ENCODE peak calls at places on chromosome 20, in seven cellular contexts. P, Z, L, H, R, C and W are unnamed samples.

GRCh38 chr20:45456632-45457031 is 12.9 kb upstream of the WFDC2 start:
- DNase-seq in P (no peak), Z (no peak), L (peak; percentile 28), H (no peak), R (peak; percentile 56), C (no peak), W (no peak)

GRCh38 chr20:37377346-37378081 is 31.6 kb downstream of the SRC start:
- DNase-seq in P (no peak), Z (no peak), L (no peak), H (no peak), R (no peak), C (no peak), W (no peak)

GRCh38 chr20:6768228-6769185 is 1.0 kb downstream of the BMP2 start:
- DNase-seq in P (no peak), Z (peak; percentile 69), L (peak; percentile 49), H (no peak), R (peak; percentile 78), C (no peak), W (peak; percentile 27)

GRCh38 chr20:58215116-58215515 is 13.3 kb downstream of the ANKRD60 start:
- DNase-seq in P (no peak), Z (no peak), L (no peak), H (no peak), R (no peak), C (no peak), W (no peak)

GRCh38 chr20:45377191-45377775 is 842 bp downstream of the TP53TG5 start:
- DNase-seq in P (no peak), Z (no peak), L (no peak), H (no peak), R (no peak), C (no peak), W (no peak)

GRCh38 chr20:31523361-31524283 is 9.4 kb downstream of the HM13 start:
- DNase-seq in P (no peak), Z (no peak), L (peak; percentile 83), H (no peak), R (peak; percentile 94), C (no peak), W (no peak)

GRCh38 chr20:45950330-45950646 is 15.8 kb downstream of the PCIF1 start:
- DNase-seq in P (no peak), Z (no peak), L (no peak), H (no peak), R (no peak), C (no peak), W (peak; percentile 20)

GRCh38 chr20:56032251-56032650 is 26.9 kb upstream of the CBLN4 start:
- DNase-seq in P (no peak), Z (no peak), L (no peak), H (no peak), R (peak; percentile 10), C (no peak), W (no peak)

GRCh38 chr20:32546918-32547752 is 38.0 kb downstream of the NOL4L start:
- DNase-seq in P (no peak), Z (no peak), L (no peak), H (no peak), R (peak; percentile 57), C (no peak), W (no peak)

GRCh38 chr20:45268531-45268930 is 14.2 kb upstream of the SLPI start:
- DNase-seq in P (no peak), Z (no peak), L (no peak), H (no peak), R (no peak), C (no peak), W (no peak)

GRCh38 chr20:33910529-33911327 is 83.0 kb upstream of the RALY start:
- DNase-seq in P (no peak), Z (no peak), L (no peak), H (no peak), R (no peak), C (no peak), W (no peak)

GRCh38 chr20:52340036-52340634 is 148.6 kb upstream of the ZFP64 start:
- DNase-seq in P (no peak), Z (no peak), L (peak; percentile 21), H (peak; percentile 19), R (peak; percentile 13), C (peak; percentile 3), W (no peak)

GRCh38 chr20:12969071-12969669 is 39.6 kb upstream of the SPTLC3 start:
- DNase-seq in P (no peak), Z (no peak), L (no peak), H (no peak), R (no peak), C (no peak), W (no peak)

GRCh38 chr20:51480507-51481270 is 61.8 kb downstream of the NFATC2 start:
- DNase-seq in P (no peak), Z (no peak), L (no peak), H (no peak), R (no peak), C (no peak), W (no peak)

GRCh38 chr20:41166201-41167117 is 29.1 kb downstream of the PLCG1 start:
- DNase-seq in P (peak; percentile 49), Z (peak; percentile 59), L (no peak), H (no peak), R (no peak), C (no peak), W (no peak)

GRCh38 chr20:2559641-2560040 is 23.3 kb downstream of the TMC2 start:
- DNase-seq in P (no peak), Z (no peak), L (no peak), H (no peak), R (no peak), C (no peak), W (no peak)
- TF ChIP-seq CTCF in P (no peak), Z (no peak), L (no peak), H (no peak), R (no peak), C (no peak), W (no peak)

GRCh38 chr20:19212524-19213502 is at the start of gene SLC24A3:
- DNase-seq in P (peak; percentile 80), Z (peak; percentile 78), L (no peak), H (no peak), R (peak; percentile 91), C (peak; percentile 33), W (peak; percentile 83)
- TF ChIP-seq POLR2A in P (no peak), Z (no peak), L (no peak), H (no peak), R (no peak), C (no peak), W (no peak)

DNA sequence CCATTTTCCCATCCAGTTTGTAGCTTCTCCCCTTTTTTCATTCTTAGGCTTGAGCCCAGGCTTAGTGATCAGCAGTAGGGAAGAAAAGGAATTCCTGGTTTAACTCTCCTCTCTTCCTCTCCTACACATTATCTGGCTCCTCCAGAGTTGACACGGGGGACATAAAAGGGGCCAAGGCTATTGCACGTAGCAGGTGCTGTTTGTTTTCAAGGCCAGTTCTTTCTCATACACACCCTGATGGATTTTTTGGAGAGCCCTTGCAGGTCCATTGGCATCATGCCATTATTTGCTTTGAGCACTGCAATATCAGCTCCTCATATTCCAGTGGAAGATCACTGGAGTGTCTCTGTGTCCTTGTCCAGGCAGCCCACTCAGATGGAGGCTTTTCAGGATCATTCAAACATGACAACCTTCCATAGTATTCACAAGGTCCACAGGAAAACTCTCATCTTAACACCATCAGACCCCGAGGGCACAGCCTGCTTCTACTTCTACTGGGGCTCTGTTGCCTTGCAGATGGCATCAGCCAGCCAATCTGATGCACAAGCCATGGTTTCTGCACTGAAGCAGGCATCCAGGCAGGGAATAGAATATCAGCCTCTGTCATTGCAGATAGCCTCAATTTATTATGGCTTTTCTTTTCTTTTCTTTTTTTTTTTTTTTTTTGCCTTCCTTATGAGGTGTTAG is 18.8 kb downstream of the PLCB4 start:
- DNase-seq in P (no peak), Z (no peak), L (no peak), H (no peak), R (no peak), C (no peak), W (no peak)
- TF ChIP-seq CTCF in P (no peak), Z (no peak), L (no peak), H (no peak), R (no peak), C (no peak), W (no peak)

GRCh38 chr20:2654384-2654822 is 2.0 kb downstream of the NOP56 start:
- DNase-seq in P (no peak), Z (no peak), L (no peak), H (no peak), R (peak; percentile 24), C (no peak), W (no peak)

GRCh38 chr20:2651772-2652723 is at the start of gene NOP56:
- DNase-seq in P (peak; percentile 87), Z (peak; percentile 92), L (peak; percentile 86), H (peak; percentile 90), R (peak; percentile 98), C (peak; percentile 85), W (peak; percentile 98)

GRCh38 chr20:2654831-2655230 is 2.4 kb downstream of the NOP56 start:
- DNase-seq in P (no peak), Z (no peak), L (no peak), H (no peak), R (no peak), C (no peak), W (no peak)

GRCh38 chr20:2653511-2654383 is 1.3 kb downstream of the NOP56 start:
- DNase-seq in P (no peak), Z (no peak), L (no peak), H (no peak), R (peak; percentile 33), C (no peak), W (no peak)

DNA sequence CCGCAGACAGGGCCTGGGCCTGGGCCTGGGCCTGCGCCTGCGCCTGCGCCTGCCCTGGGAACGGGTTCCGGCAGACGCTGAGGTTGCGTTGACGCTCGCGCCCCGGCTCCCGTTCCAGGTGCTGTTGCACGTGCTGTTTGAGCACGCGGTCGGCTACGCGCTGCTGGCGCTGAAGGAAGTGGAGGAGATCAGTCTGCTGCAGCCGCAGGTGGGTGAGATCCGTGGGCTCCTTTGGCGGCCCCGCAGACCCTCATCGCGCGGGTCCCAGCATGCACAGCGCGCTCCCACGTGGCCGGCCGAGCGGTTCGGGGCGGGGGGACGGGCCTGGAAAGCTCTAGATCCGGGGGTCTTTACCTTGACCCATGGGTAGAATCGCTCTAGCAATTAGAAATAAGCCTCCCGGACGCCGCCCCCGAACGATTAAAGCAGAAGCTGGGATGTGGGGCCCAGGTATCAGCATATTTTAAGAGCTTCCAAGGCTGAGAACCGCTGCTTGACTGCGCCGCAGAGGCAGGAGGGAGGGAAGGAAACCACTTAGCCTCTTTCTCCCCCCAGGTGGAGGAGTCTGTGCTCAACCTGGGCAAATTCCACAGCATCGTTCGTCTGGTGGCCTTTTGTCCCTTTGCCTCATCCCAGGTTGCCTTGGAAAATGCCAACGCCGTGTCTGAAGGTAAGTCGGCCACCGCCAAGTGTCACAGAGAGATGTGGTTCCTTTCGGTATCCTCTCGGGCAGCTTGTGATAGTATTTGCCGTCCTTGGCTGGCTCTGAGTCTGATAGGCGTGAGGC is 485 bp downstream of the NOP56 start:
- DNase-seq in P (no peak), Z (peak; percentile 74), L (no peak), H (peak; percentile 30), R (peak; percentile 32), C (no peak), W (no peak)
- TF ChIP-seq POLR2A in P (no peak), Z (no peak), L (no peak), H (no peak), R (no peak), C (no peak), W (peak; percentile 1)